ENCODE peak calls at places on chromosomes 5 and 9, in nine cellular contexts. One of them, this sample, is unnamed.

GRCh38 chr5:177457239-177458121 is 10.9 kb downstream of the PRR7 start:
- DNase-seq in cardiac muscle cell: peak
- DNase-seq in CD4-positive, alpha-beta T cell: no peak
- DNase-seq in Calu3: peak
- DNase-seq in AG09309: peak
- DNase-seq in mesothelial cell of epicardium: no peak
- DNase-seq in GM12865: peak
- DNase-seq in foreskin keratinocyte: peak
- DNase-seq in stomach: peak
- DNase-seq in this sample: peak

GRCh38 chr9:134010774-134011173 is 14.5 kb upstream of the BRD3OS start:
- DNase-seq in GM12865: no peak
- DNase-seq in stomach: peak
- DNase-seq in cardiac muscle cell: no peak
- DNase-seq in AG09309: no peak
- DNase-seq in foreskin keratinocyte: no peak
- DNase-seq in mesothelial cell of epicardium: no peak
- DNase-seq in Calu3: peak
- DNase-seq in CD4-positive, alpha-beta T cell: no peak
- DNase-seq in this sample: no peak

GRCh38 chr5:135242021-135242480 is 157.0 kb downstream of the MACROH2A1 start:
- DNase-seq in cardiac muscle cell: no peak
- DNase-seq in CD4-positive, alpha-beta T cell: no peak
- DNase-seq in AG09309: no peak
- DNase-seq in stomach: peak
- DNase-seq in GM12865: no peak
- DNase-seq in Calu3: no peak
- DNase-seq in mesothelial cell of epicardium: no peak
- DNase-seq in foreskin keratinocyte: peak
- DNase-seq in this sample: no peak

GRCh38 chr5:133285583-133286021 is 233.8 kb downstream of the HSPA4 start:
- DNase-seq in mesothelial cell of epicardium: no peak
- DNase-seq in AG09309: no peak
- DNase-seq in foreskin keratinocyte: peak
- DNase-seq in cardiac muscle cell: no peak
- DNase-seq in GM12865: no peak
- DNase-seq in Calu3: peak
- DNase-seq in stomach: peak
- DNase-seq in CD4-positive, alpha-beta T cell: no peak
- DNase-seq in this sample: no peak

GRCh38 chr9:129258823-129259301 is 80.8 kb upstream of the IER5L start:
- DNase-seq in mesothelial cell of epicardium: no peak
- DNase-seq in AG09309: no peak
- DNase-seq in foreskin keratinocyte: no peak
- DNase-seq in cardiac muscle cell: no peak
- DNase-seq in stomach: no peak
- DNase-seq in GM12865: peak
- DNase-seq in CD4-positive, alpha-beta T cell: no peak
- DNase-seq in Calu3: no peak
- DNase-seq in this sample: no peak

GRCh38 chr9:4674783-4675182 is 4.6 kb upstream of the CDC37L1 start:
- DNase-seq in GM12865: no peak
- DNase-seq in foreskin keratinocyte: no peak
- DNase-seq in CD4-positive, alpha-beta T cell: no peak
- DNase-seq in stomach: no peak
- DNase-seq in mesothelial cell of epicardium: no peak
- DNase-seq in Calu3: no peak
- DNase-seq in cardiac muscle cell: no peak
- DNase-seq in AG09309: peak
- DNase-seq in this sample: no peak

GRCh38 chr5:174195517-174195916 is 150.0 kb downstream of the NSG2 start:
- DNase-seq in Calu3: no peak
- DNase-seq in GM12865: no peak
- DNase-seq in stomach: no peak
- DNase-seq in cardiac muscle cell: peak
- DNase-seq in mesothelial cell of epicardium: no peak
- DNase-seq in CD4-positive, alpha-beta T cell: no peak
- DNase-seq in AG09309: no peak
- DNase-seq in foreskin keratinocyte: no peak
- DNase-seq in this sample: no peak

GRCh38 chr9:119788876-119789275 is 419.6 kb upstream of the BRINP1 start:
- DNase-seq in CD4-positive, alpha-beta T cell: no peak
- DNase-seq in GM12865: no peak
- DNase-seq in mesothelial cell of epicardium: no peak
- DNase-seq in foreskin keratinocyte: no peak
- DNase-seq in AG09309: no peak
- DNase-seq in stomach: no peak
- DNase-seq in cardiac muscle cell: no peak
- DNase-seq in Calu3: no peak
- DNase-seq in this sample: no peak

GRCh38 chr5:32325067-32325466 is 12.3 kb upstream of the MTMR12 start:
- DNase-seq in foreskin keratinocyte: peak
- DNase-seq in Calu3: no peak
- DNase-seq in CD4-positive, alpha-beta T cell: no peak
- DNase-seq in stomach: no peak
- DNase-seq in mesothelial cell of epicardium: no peak
- DNase-seq in AG09309: no peak
- DNase-seq in GM12865: peak
- DNase-seq in cardiac muscle cell: no peak
- DNase-seq in this sample: no peak

GRCh38 chr9:32523910-32524309 is 2.1 kb downstream of the RIGI start:
- DNase-seq in GM12865: no peak
- DNase-seq in cardiac muscle cell: no peak
- DNase-seq in CD4-positive, alpha-beta T cell: no peak
- DNase-seq in AG09309: no peak
- DNase-seq in stomach: no peak
- DNase-seq in Calu3: no peak
- DNase-seq in foreskin keratinocyte: no peak
- DNase-seq in mesothelial cell of epicardium: no peak
- DNase-seq in this sample: no peak

GRCh38 chr5:92704590-92704989 is 876.4 kb downstream of the NR2F1-AS1 start:
- DNase-seq in CD4-positive, alpha-beta T cell: no peak
- DNase-seq in stomach: no peak
- DNase-seq in mesothelial cell of epicardium: no peak
- DNase-seq in cardiac muscle cell: no peak
- DNase-seq in Calu3: no peak
- DNase-seq in GM12865: no peak
- DNase-seq in AG09309: peak
- DNase-seq in foreskin keratinocyte: no peak
- DNase-seq in this sample: no peak

GRCh38 chr9:108125541-108125940 is 636.0 kb upstream of the KLF4 start:
- DNase-seq in mesothelial cell of epicardium: no peak
- DNase-seq in CD4-positive, alpha-beta T cell: no peak
- DNase-seq in AG09309: no peak
- DNase-seq in foreskin keratinocyte: no peak
- DNase-seq in cardiac muscle cell: no peak
- DNase-seq in GM12865: peak
- DNase-seq in Calu3: no peak
- DNase-seq in stomach: no peak
- DNase-seq in this sample: peak

GRCh38 chr5:18395126-18396110 is 761.2 kb downstream of the TAF11L14 start:
- DNase-seq in Calu3: no peak
- DNase-seq in stomach: no peak
- DNase-seq in GM12865: no peak
- DNase-seq in CD4-positive, alpha-beta T cell: no peak
- DNase-seq in foreskin keratinocyte: no peak
- DNase-seq in cardiac muscle cell: peak
- DNase-seq in mesothelial cell of epicardium: no peak
- DNase-seq in AG09309: no peak
- DNase-seq in this sample: no peak

GRCh38 chr5:141615991-141616715 is 2.6 kb downstream of the DIAPH1 start:
- DNase-seq in AG09309: no peak
- DNase-seq in GM12865: no peak
- DNase-seq in Calu3: no peak
- DNase-seq in mesothelial cell of epicardium: no peak
- DNase-seq in CD4-positive, alpha-beta T cell: no peak
- DNase-seq in stomach: no peak
- DNase-seq in foreskin keratinocyte: no peak
- DNase-seq in cardiac muscle cell: no peak
- DNase-seq in this sample: no peak

GRCh38 chr9:130026583-130027427 is 16.2 kb downstream of the FNBP1 start:
- DNase-seq in cardiac muscle cell: no peak
- DNase-seq in GM12865: peak
- DNase-seq in foreskin keratinocyte: no peak
- DNase-seq in CD4-positive, alpha-beta T cell: no peak
- DNase-seq in AG09309: no peak
- DNase-seq in mesothelial cell of epicardium: no peak
- DNase-seq in Calu3: no peak
- DNase-seq in stomach: no peak
- DNase-seq in this sample: no peak

GRCh38 chr5:78221467-78221866 is 73.0 kb downstream of the AP3B1 start:
- DNase-seq in Calu3: no peak
- DNase-seq in cardiac muscle cell: no peak
- DNase-seq in AG09309: no peak
- DNase-seq in mesothelial cell of epicardium: no peak
- DNase-seq in GM12865: no peak
- DNase-seq in CD4-positive, alpha-beta T cell: no peak
- DNase-seq in foreskin keratinocyte: no peak
- DNase-seq in stomach: no peak
- DNase-seq in this sample: no peak

GRCh38 chr5:78224358-78224757 is 70.1 kb downstream of the AP3B1 start:
- DNase-seq in GM12865: no peak
- DNase-seq in stomach: no peak
- DNase-seq in mesothelial cell of epicardium: no peak
- DNase-seq in AG09309: no peak
- DNase-seq in CD4-positive, alpha-beta T cell: no peak
- DNase-seq in foreskin keratinocyte: no peak
- DNase-seq in cardiac muscle cell: no peak
- DNase-seq in Calu3: no peak
- DNase-seq in this sample: no peak

GRCh38 chr5:78221964-78222451 is 72.5 kb downstream of the AP3B1 start:
- DNase-seq in foreskin keratinocyte: no peak
- DNase-seq in AG09309: no peak
- DNase-seq in CD4-positive, alpha-beta T cell: no peak
- DNase-seq in Calu3: peak
- DNase-seq in cardiac muscle cell: no peak
- DNase-seq in stomach: no peak
- DNase-seq in mesothelial cell of epicardium: no peak
- DNase-seq in GM12865: peak
- DNase-seq in this sample: no peak
- TF ChIP-seq CTCF in foreskin keratinocyte: peak
- TF ChIP-seq CTCF in AG09309: peak
- TF ChIP-seq CTCF in CD4-positive, alpha-beta T cell: no peak
- TF ChIP-seq CTCF in Calu3: peak
- TF ChIP-seq CTCF in cardiac muscle cell: peak
- TF ChIP-seq CTCF in stomach: no peak
- TF ChIP-seq CTCF in mesothelial cell of epicardium: no peak
- TF ChIP-seq CTCF in GM12865: peak
- TF ChIP-seq CTCF in this sample: no peak

GRCh38 chr5:95930541-95930940 is 31.1 kb downstream of the ELL2 start:
- DNase-seq in mesothelial cell of epicardium: no peak
- DNase-seq in stomach: no peak
- DNase-seq in AG09309: no peak
- DNase-seq in cardiac muscle cell: no peak
- DNase-seq in foreskin keratinocyte: no peak
- DNase-seq in CD4-positive, alpha-beta T cell: no peak
- DNase-seq in Calu3: no peak
- DNase-seq in GM12865: no peak
- DNase-seq in this sample: no peak

GRCh38 chr5:95930141-95930540 is 31.5 kb downstream of the ELL2 start:
- DNase-seq in stomach: no peak
- DNase-seq in CD4-positive, alpha-beta T cell: no peak
- DNase-seq in cardiac muscle cell: no peak
- DNase-seq in AG09309: no peak
- DNase-seq in Calu3: no peak
- DNase-seq in GM12865: no peak
- DNase-seq in mesothelial cell of epicardium: no peak
- DNase-seq in foreskin keratinocyte: no peak
- DNase-seq in this sample: no peak

GRCh38 chr5:95931118-95931833 is 30.4 kb downstream of the ELL2 start:
- DNase-seq in AG09309: no peak
- DNase-seq in CD4-positive, alpha-beta T cell: no peak
- DNase-seq in cardiac muscle cell: no peak
- DNase-seq in foreskin keratinocyte: no peak
- DNase-seq in GM12865: no peak
- DNase-seq in mesothelial cell of epicardium: no peak
- DNase-seq in stomach: no peak
- DNase-seq in Calu3: no peak
- DNase-seq in this sample: no peak

GRCh38 chr5:95927927-95928723 is 33.5 kb downstream of the ELL2 start:
- DNase-seq in AG09309: no peak
- DNase-seq in mesothelial cell of epicardium: no peak
- DNase-seq in foreskin keratinocyte: no peak
- DNase-seq in GM12865: peak
- DNase-seq in CD4-positive, alpha-beta T cell: no peak
- DNase-seq in Calu3: no peak
- DNase-seq in cardiac muscle cell: no peak
- DNase-seq in stomach: no peak
- DNase-seq in this sample: no peak

DNA sequence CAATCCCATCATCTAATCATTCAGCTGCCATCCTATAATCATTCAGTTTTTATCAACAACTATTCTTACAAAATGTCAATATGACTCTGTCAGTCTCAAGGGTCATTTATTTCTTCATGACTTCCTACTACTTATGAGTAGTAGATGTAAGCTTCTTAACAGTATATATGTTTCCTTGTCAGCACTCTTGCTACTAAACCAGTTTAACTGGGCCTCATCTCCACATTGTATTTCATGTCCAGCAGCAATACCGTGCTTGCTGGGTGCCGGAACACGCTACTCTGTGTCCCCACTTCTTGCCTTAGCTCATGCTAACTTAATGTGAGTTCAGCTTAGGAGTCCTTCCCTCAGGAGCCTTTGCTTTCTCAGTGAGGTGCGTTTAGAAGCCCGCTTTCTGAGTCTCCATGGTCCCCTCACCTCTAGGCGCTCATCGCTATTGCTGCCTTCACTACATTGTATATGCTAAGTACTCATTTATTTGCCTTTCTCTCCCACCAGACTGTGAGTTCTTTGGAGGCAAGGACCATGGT is 32.9 kb downstream of the ELL2 start:
- DNase-seq in mesothelial cell of epicardium: no peak
- DNase-seq in cardiac muscle cell: no peak
- DNase-seq in AG09309: no peak
- DNase-seq in CD4-positive, alpha-beta T cell: no peak
- DNase-seq in Calu3: no peak
- DNase-seq in GM12865: no peak
- DNase-seq in foreskin keratinocyte: no peak
- DNase-seq in stomach: no peak
- DNase-seq in this sample: no peak
- TF ChIP-seq CTCF in mesothelial cell of epicardium: no peak
- TF ChIP-seq CTCF in cardiac muscle cell: no peak
- TF ChIP-seq CTCF in AG09309: no peak
- TF ChIP-seq CTCF in CD4-positive, alpha-beta T cell: no peak
- TF ChIP-seq CTCF in Calu3: no peak
- TF ChIP-seq CTCF in GM12865: no peak
- TF ChIP-seq CTCF in foreskin keratinocyte: no peak
- TF ChIP-seq CTCF in stomach: no peak
- TF ChIP-seq CTCF in this sample: no peak

GRCh38 chr9:137035507-137035834 is 3.6 kb upstream of the FUT7 start:
- DNase-seq in CD4-positive, alpha-beta T cell: no peak
- DNase-seq in AG09309: no peak
- DNase-seq in stomach: no peak
- DNase-seq in cardiac muscle cell: no peak
- DNase-seq in Calu3: no peak
- DNase-seq in mesothelial cell of epicardium: no peak
- DNase-seq in GM12865: no peak
- DNase-seq in foreskin keratinocyte: no peak
- DNase-seq in this sample: no peak
- TF ChIP-seq CTCF in CD4-positive, alpha-beta T cell: peak
- TF ChIP-seq CTCF in AG09309: no peak
- TF ChIP-seq CTCF in stomach: peak
- TF ChIP-seq CTCF in cardiac muscle cell: no peak
- TF ChIP-seq CTCF in Calu3: no peak
- TF ChIP-seq CTCF in mesothelial cell of epicardium: peak
- TF ChIP-seq CTCF in GM12865: no peak
- TF ChIP-seq CTCF in foreskin keratinocyte: no peak
- TF ChIP-seq CTCF in this sample: peak

GRCh38 chr9:83708515-83709158 is 879 bp upstream of the UBQLN1 start:
- DNase-seq in AG09309: peak
- DNase-seq in mesothelial cell of epicardium: no peak
- DNase-seq in cardiac muscle cell: peak
- DNase-seq in GM12865: peak
- DNase-seq in CD4-positive, alpha-beta T cell: peak
- DNase-seq in stomach: peak
- DNase-seq in Calu3: peak
- DNase-seq in foreskin keratinocyte: peak
- DNase-seq in this sample: peak
- TF ChIP-seq CTCF in AG09309: peak
- TF ChIP-seq CTCF in mesothelial cell of epicardium: no peak
- TF ChIP-seq CTCF in cardiac muscle cell: no peak
- TF ChIP-seq CTCF in GM12865: peak
- TF ChIP-seq CTCF in CD4-positive, alpha-beta T cell: no peak
- TF ChIP-seq CTCF in stomach: no peak
- TF ChIP-seq CTCF in Calu3: no peak
- TF ChIP-seq CTCF in foreskin keratinocyte: peak
- TF ChIP-seq CTCF in this sample: no peak

This sample was measured in endothelial cell.